ENCODE peak calls at places on chromosomes 16 and 17, in four cellular contexts. B, P, A and E are unnamed samples.

GRCh38 chr17:40364121-40364861 is at the start of gene GJD3:
- DNase-seq in A (no peak), P (no peak), B (no peak), E (peak)

GRCh38 chr17:33596904-33597303 is 303.8 kb upstream of the ASIC2 start:
- DNase-seq in B (no peak), P (no peak), A (no peak), E (no peak)

GRCh38 chr16:6258056-6258455 is 1074.6 kb upstream of the RBFOX1 start:
- DNase-seq in B (no peak), A (no peak), P (no peak), E (no peak)

GRCh38 chr16:10386517-10387377 is 886 bp downstream of the ATF7IP2 start:
- DNase-seq in B (no peak), A (peak), P (peak), E (no peak)

GRCh38 chr16:74304835-74305176 is 8.2 kb downstream of the PSMD7 start:
- DNase-seq in A (no peak), B (no peak), P (no peak), E (no peak)

GRCh38 chr16:80250376-80250775 is 290.4 kb upstream of the DYNLRB2 start:
- DNase-seq in B (no peak), A (no peak), P (no peak), E (no peak)

GRCh38 chr16:80909720-80910119 is 97.0 kb downstream of the CMC2 start:
- DNase-seq in A (no peak), P (no peak), B (no peak), E (no peak)

GRCh38 chr16:86222541-86222940 is 287.8 kb upstream of the FOXF1 start:
- DNase-seq in P (no peak), A (no peak), B (no peak), E (no peak)

GRCh38 chr16:49382916-49383315 is 9.3 kb downstream of the C16orf78 start:
- DNase-seq in B (peak), A (no peak), P (peak), E (peak)

GRCh38 chr17:40551874-40552768 is 13.2 kb downstream of the CCR7 start:
- DNase-seq in P (peak), A (no peak), B (peak), E (peak)

GRCh38 chr16:4052801-4053662 is 63.2 kb downstream of the ADCY9 start:
- DNase-seq in B (no peak), P (no peak), A (no peak), E (no peak)

GRCh38 chr17:48568499-48569259 is 9.5 kb downstream of the HOXB4 start:
- DNase-seq in P (no peak), B (no peak), A (no peak), E (no peak)

GRCh38 chr16:2848933-2849332 is 9.0 kb downstream of the PRSS22 start:
- DNase-seq in A (no peak), B (no peak), P (no peak), E (no peak)

GRCh38 chr17:66494023-66494803 is 191.8 kb downstream of the PRKCA start:
- DNase-seq in B (peak), P (no peak), A (no peak), E (no peak)

DNA sequence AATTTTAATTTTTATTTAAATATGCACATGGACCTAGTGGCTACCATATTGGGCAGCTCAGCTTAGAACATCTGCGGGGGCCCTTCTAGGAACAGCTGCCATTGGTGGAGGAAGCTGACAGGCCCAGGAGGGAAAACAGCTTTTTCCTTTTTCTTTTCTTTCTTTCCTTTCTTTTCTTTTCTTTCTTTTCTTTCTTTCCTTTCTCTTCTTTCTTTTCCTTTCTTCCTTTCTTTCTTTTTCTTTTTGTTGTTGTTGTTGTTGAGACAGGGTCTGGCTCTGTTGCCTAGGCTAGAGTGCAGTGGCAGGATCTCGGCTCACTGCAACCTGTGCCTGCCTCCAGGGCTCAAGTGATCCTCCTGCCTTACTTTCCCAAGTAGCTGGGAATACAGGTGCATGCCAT is 43.4 kb downstream of the ATP2C2 start:
- DNase-seq in B (no peak), P (no peak), A (no peak), E (no peak)
- TF ChIP-seq SP1 in B (no peak), P (no peak), A (no peak), E (no peak)

DNA sequence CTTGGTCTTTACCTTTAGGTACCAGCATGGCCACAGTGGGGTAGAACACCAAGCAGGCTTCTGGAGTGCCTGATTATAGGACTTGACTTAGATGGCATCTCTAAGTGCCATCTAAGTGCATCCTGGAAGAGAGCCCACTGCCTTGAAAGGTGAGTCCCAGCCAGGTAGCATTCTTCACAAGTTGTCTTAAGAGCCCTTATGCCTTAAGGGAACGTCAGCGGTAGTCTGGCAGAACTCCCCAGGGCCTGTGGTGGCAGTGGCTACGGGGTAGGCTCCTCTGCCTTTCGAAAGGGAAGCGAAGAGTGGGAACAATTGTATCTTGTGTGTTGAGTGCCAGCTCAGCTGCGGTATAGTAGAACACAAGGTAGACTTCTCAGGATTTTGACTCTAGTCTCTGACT is 549.0 kb downstream of the HS3ST4 start:
- DNase-seq in P (no peak), A (no peak), B (no peak), E (no peak)
- TF ChIP-seq ESRRA in P (no peak), A (no peak), B (no peak), E (no peak)

GRCh38 chr17:76683011-76683755 is 27.6 kb downstream of the MXRA7 start:
- DNase-seq in A (no peak), P (no peak), B (peak), E (peak)
- TF ChIP-seq SP1 in A (no peak), P (no peak), B (no peak), E (no peak)

GRCh38 chr17:2926019-2926650 is 129.9 kb downstream of the RAP1GAP2 start:
- DNase-seq in P (no peak), A (no peak), B (no peak), E (no peak)
- TF ChIP-seq ESRRA in P (no peak), A (no peak), B (no peak), E (no peak)

DNA sequence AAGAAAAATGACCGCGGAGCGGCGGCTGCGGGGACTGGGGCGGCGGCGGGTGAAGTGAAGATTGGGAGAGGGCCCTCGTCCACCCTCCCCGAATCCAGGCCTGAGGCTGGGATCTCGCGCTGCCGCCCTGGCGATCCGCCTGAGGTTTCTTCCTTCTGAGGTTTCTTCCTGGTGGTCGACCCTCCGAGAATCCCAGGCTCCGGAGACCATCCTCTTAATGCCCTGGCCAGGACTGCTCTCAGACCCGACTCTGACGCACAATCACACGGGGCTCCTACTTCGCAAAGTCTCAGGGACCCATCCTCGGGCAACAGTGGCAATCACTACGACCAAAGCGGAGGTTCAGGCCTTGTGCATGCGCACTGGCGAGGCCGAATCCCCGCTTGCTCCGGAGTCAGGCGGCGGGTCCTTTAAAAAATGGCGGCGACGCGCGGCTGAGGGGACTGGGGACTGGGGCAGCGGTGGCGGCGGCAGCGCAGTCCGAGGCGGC is 18.0 kb upstream of the KCNJ18 start:
- DNase-seq in A (no peak), B (peak), P (no peak), E (no peak)
- TF ChIP-seq SP1 in A (no peak), B (no peak), P (no peak), E (no peak)

DNA sequence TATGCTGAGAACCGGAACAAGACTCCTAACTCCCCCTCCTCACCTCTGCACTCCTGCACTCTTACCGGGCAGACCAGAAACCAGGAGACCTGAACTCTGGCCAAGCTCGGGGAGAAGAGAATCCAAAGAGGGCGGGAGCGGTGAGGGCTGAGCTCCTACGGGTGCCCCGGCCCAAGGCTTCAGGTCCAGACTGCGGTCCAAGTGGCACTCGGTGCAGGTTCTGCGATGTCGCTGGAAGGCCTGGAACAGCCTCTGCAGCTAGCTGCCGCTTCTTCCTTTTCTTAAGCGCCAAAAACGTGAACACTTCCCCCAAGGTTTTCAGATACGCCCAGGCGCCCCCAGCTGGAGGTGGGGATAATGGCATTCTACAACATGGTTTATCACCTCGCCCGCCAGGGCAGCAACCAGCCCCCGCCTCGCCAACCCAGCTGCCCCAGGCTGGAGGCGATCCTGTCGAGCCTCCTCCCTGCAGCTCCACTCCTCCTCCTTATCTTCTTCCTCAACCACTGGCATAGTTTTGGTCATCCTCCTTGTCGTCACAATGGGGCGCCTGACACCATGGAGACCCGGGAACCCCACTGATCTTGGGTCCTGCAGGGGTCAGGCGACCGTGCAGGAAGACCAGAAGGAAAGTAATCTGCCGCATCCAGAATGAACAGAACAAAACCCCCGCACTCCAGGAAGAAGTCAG is 1735.9 kb downstream of the TP53TG3F start:
- DNase-seq in A (no peak), P (no peak), B (peak), E (no peak)
- TF ChIP-seq ESRRA in A (no peak), P (no peak), B (no peak), E (no peak)

DNA sequence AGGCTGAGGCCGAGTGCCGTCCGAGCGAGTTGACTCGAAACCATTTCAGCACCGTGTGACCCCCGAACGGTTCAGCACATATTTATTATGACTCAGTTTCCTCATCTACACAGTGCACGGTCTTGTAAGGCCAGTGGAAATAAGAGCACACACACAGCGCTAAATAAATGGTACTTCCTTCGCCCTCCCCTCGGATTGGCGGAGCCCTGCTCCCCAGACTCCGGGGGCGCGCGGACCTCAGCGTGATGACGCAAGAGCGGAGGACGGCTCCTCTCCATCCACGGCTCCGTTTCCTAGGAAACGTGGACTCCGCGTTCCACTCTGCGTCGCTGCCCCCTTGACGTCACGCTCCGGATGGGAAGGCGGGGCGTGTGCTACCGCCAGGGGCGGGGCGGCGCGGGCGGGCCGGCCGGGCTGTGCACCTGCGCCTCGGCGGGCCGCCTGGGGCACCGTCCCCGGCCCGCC is at the start of gene PARD6A:
- DNase-seq in P (peak), A (peak), B (peak), E (peak)
- TF ChIP-seq SP1 in P (no peak), A (no peak), B (peak), E (peak)

GRCh38 chr17:15250459-15250858 is 14.7 kb downstream of the PMP22 start:
- DNase-seq in P (no peak), B (no peak), A (no peak), E (no peak)
- TF ChIP-seq ESRRA in P (no peak), B (no peak), A (no peak), E (no peak)

GRCh38 chr17:9668532-9668931 is 23.2 kb downstream of the USP43 start:
- DNase-seq in P (no peak), A (no peak), B (no peak), E (no peak)
- TF ChIP-seq SP1 in P (no peak), A (no peak), B (no peak), E (no peak)

GRCh38 chr17:41769346-41769862 is 17.1 kb downstream of the JUP start:
- DNase-seq in B (no peak), P (no peak), A (no peak), E (no peak)

GRCh38 chr17:41772218-41772585 is 14.3 kb downstream of the JUP start:
- DNase-seq in P (no peak), B (no peak), A (no peak), E (peak)

GRCh38 chr17:41768682-41769288 is 17.7 kb downstream of the JUP start:
- DNase-seq in B (no peak), A (no peak), P (no peak), E (no peak)

GRCh38 chr17:41771389-41772206 is 14.9 kb downstream of the JUP start:
- DNase-seq in A (no peak), P (no peak), B (no peak), E (no peak)

DNA sequence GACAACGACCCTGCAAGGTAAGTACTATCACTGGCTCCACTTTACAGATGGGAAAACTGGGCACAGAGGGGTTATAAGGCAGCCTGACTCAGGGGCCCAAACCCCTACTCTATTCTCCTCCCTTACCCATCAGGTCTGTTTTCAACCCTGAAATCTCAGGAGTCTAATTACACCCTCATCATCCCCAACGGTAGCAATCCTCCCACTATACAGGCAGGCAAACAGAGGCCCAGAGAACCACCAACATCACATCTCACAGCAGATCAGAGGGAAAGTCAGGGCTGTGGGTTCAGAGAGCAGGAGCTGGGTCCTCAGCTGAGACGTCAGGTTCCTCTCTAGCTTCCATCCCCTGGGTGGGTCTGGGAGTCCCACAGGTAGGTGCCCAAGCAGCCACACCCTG is 16.5 kb downstream of the JUP start:
- DNase-seq in A (no peak), P (no peak), B (no peak), E (no peak)
- TF ChIP-seq ESRRA in A (no peak), P (no peak), B (no peak), E (no peak)